ENCODE peak calls at places on chromosomes 11 and 22, in ten cellular contexts. P is aorta; U is activated gamma-delta T cell treated with Interleukin-2 at 50 U/mL for 16 hours; M is stimulated activated CD8-positive, alpha-beta memory T cell treated with anti-CD3 and anti-CD28 coated beads, Interleukin-15, amount 100 ng/mL, for 4 hours; O is iPS DF 19.7; C is dermis blood vessel endothelial cell; E is islet precursor cell; W is pancreas; Y is HEK293T; A is fibroblast of mammary gland. B is an unnamed sample.

GRCh38 chr11:1305063-1305495 is 4.4 kb downstream of the TOLLIP start:
- DNase-seq in O (no peak), M (no peak), E (peak; percentile 44), P (no peak), U (no peak), W (peak; percentile 68), A (no peak), Y (no peak), C (no peak), B (no peak)

GRCh38 chr11:95912902-95913560 is 10.9 kb downstream of the MTMR2 start:
- DNase-seq in C (no peak), U (no peak), Y (no peak), A (peak; percentile 92), M (no peak), O (no peak), W (no peak), P (no peak), E (no peak), B (no peak)

GRCh38 chr11:30487200-30487898 is 98.8 kb downstream of the MPPED2 start:
- DNase-seq in M (no peak), O (no peak), A (no peak), P (no peak), U (no peak), W (peak; percentile 19), E (no peak), C (peak; percentile 29), Y (no peak), B (no peak)

GRCh38 chr22:43561421-43562178 is 149.8 kb downstream of the MPPED1 start:
- DNase-seq in Y (no peak), A (no peak), C (no peak), U (no peak), O (no peak), W (no peak), P (no peak), E (no peak), M (no peak), B (no peak)

GRCh38 chr11:124886978-124887666 is 10.5 kb downstream of the ROBO4 start:
- DNase-seq in C (no peak), A (no peak), Y (no peak), O (no peak), P (no peak), M (no peak), U (no peak), W (no peak), E (no peak), B (no peak)

GRCh38 chr11:9722893-9723292 is 59.0 kb downstream of the SWAP70 start:
- DNase-seq in Y (no peak), C (no peak), W (no peak), P (no peak), O (no peak), A (no peak), U (no peak), M (no peak), E (no peak), B (no peak)

GRCh38 chr11:74278721-74279148 is 32.7 kb downstream of the P4HA3 start:
- DNase-seq in M (no peak), Y (no peak), P (peak; percentile 85), W (no peak), U (no peak), O (no peak), C (peak; percentile 56), E (peak; percentile 82), A (peak; percentile 100), B (no peak)

GRCh38 chr22:33932997-33933396 is 12.7 kb upstream of the LARGE1 start:
- DNase-seq in Y (no peak), W (no peak), P (no peak), A (no peak), O (no peak), U (no peak), C (no peak), M (no peak), E (no peak), B (no peak)

GRCh38 chr11:8934735-8935478 is 2.2 kb upstream of the C11orf16 start:
- DNase-seq in Y (no peak), O (no peak), A (peak; percentile 84), M (no peak), W (no peak), P (no peak), E (peak; percentile 87), U (no peak), C (peak; percentile 43), B (no peak)

GRCh38 chr22:50525104-50525958 is at the start of gene SCO2:
- DNase-seq in U (peak; percentile 96), E (peak; percentile 98), P (peak; percentile 99), O (peak; percentile 75), W (peak; percentile 99), Y (peak; percentile 99), A (peak; percentile 97), C (peak; percentile 98), M (peak; percentile 97), B (peak; percentile 90)

GRCh38 chr22:37275134-37275533 is 7.2 kb upstream of the CYTH4 start:
- DNase-seq in P (no peak), A (no peak), E (no peak), U (no peak), Y (no peak), M (no peak), W (no peak), O (no peak), C (no peak), B (no peak)

GRCh38 chr11:57324154-57324885 is 432 bp downstream of the TNKS1BP1 start:
- DNase-seq in A (peak; percentile 50), O (no peak), U (peak; percentile 18), C (peak; percentile 55), P (peak; percentile 82), W (peak; percentile 89), E (peak; percentile 92), M (no peak), Y (peak; percentile 47), B (no peak)

GRCh38 chr11:11163256-11163655 is 189.8 kb downstream of the CSNK2A3 start:
- DNase-seq in Y (peak; percentile 52), E (no peak), C (peak; percentile 2), O (no peak), P (peak; percentile 51), M (no peak), U (no peak), W (no peak), A (peak; percentile 12), B (no peak)

GRCh38 chr11:88087281-88087680 is 88.0 kb downstream of the RAB38 start:
- DNase-seq in W (no peak), O (no peak), P (no peak), C (no peak), E (no peak), M (no peak), A (no peak), U (no peak), Y (no peak), B (no peak)

GRCh38 chr11:58907780-58908179 is 31.5 kb upstream of the GLYATL1 start:
- DNase-seq in A (no peak), W (no peak), C (no peak), O (no peak), U (no peak), Y (no peak), P (no peak), M (no peak), E (no peak), B (no peak)

GRCh38 chr11:114078423-114078822 is 18.9 kb downstream of the ZBTB16 start:
- DNase-seq in A (no peak), U (no peak), E (no peak), O (no peak), W (no peak), C (no peak), P (no peak), M (no peak), Y (no peak), B (no peak)

GRCh38 chr22:48884786-48885185 is 942.9 kb downstream of the BRD1 start:
- DNase-seq in C (no peak), O (no peak), M (no peak), P (peak; percentile 67), W (peak; percentile 25), E (no peak), A (no peak), Y (no peak), U (no peak), B (no peak)

GRCh38 chr11:15146271-15147003 is 31.7 kb downstream of the INSC start:
- DNase-seq in W (no peak), U (no peak), Y (no peak), A (peak; percentile 82), P (no peak), C (no peak), O (no peak), M (no peak), E (peak; percentile 20), B (no peak)

GRCh38 chr22:27995801-27996528 is 76.9 kb upstream of the PITPNB start:
- DNase-seq in C (no peak), P (peak; percentile 71), M (no peak), A (no peak), W (no peak), E (peak; percentile 46), Y (no peak), O (no peak), U (no peak), B (no peak)

GRCh38 chr11:86091566-86091965 is 22.7 kb upstream of the PICALM start:
- DNase-seq in W (no peak), P (peak; percentile 79), U (no peak), E (no peak), C (no peak), M (no peak), A (peak; percentile 69), O (no peak), Y (no peak), B (no peak)

GRCh38 chr11:67795746-67796145 is 121.3 kb upstream of the ALDH3B2 start:
- DNase-seq in C (no peak), Y (no peak), A (no peak), P (no peak), U (no peak), E (no peak), W (no peak), O (no peak), M (no peak), B (no peak)

GRCh38 chr11:73388241-73389133 is 12.3 kb downstream of the RELT start:
- DNase-seq in Y (no peak), E (no peak), M (no peak), O (no peak), U (no peak), C (peak; percentile 39), W (no peak), A (no peak), P (no peak), B (no peak)

GRCh38 chr11:85182437-85183109 is 444.6 kb downstream of the DLG2 start:
- DNase-seq in O (peak; percentile 64), Y (peak; percentile 58), U (no peak), A (peak; percentile 45), E (no peak), M (no peak), P (no peak), W (no peak), C (no peak), B (no peak)

GRCh38 chr11:95695181-95695580 is 94.4 kb downstream of the FAM76B start:
- DNase-seq in Y (no peak), P (no peak), U (no peak), O (no peak), W (no peak), M (no peak), E (no peak), A (no peak), C (no peak), B (no peak)

GRCh38 chr11:16925495-16926065 is 88.6 kb downstream of the PLEKHA7 start:
- DNase-seq in P (peak; percentile 83), E (peak; percentile 97), W (peak; percentile 84), C (peak; percentile 55), O (peak; percentile 50), M (no peak), A (no peak), U (peak; percentile 3), Y (peak; percentile 53), B (no peak)

GRCh38 chr11:129280027-129280811 is 88.1 kb upstream of the ARHGAP32 start:
- DNase-seq in U (no peak), M (no peak), E (peak; percentile 55), P (no peak), C (no peak), O (no peak), Y (no peak), W (no peak), A (peak; percentile 77), B (no peak)

GRCh38 chr11:118142081-118142480 is 10.5 kb downstream of the SCN4B start:
- DNase-seq in C (no peak), M (no peak), U (no peak), P (no peak), W (no peak), Y (no peak), E (peak; percentile 67), O (no peak), A (peak; percentile 45), B (no peak)

GRCh38 chr11:102485095-102485722 is 32.6 kb upstream of the TMEM123 start:
- DNase-seq in A (peak; percentile 38), C (no peak), W (no peak), P (no peak), M (no peak), Y (no peak), E (no peak), O (no peak), U (no peak), B (no peak)

B was measured in pulmonary artery endothelial cell.